ENCODE peak calls at places on chromosomes 6 and 20, in five cellular contexts. E, Z, I, A and F are unnamed samples.

GRCh38 chr20:23060629-23061028 is 11.2 kb upstream of the THBD start:
- DNase-seq in A (no peak), E (no peak), I (no peak), Z (no peak), F (no peak)

GRCh38 chr20:58526411-58526810 is 11.2 kb upstream of the APCDD1L start:
- DNase-seq in I (no peak), A (no peak), Z (no peak), E (no peak), F (no peak)

GRCh38 chr6:132768051-132768517 is 10.4 kb upstream of the VNN2 start:
- DNase-seq in E (no peak), A (no peak), Z (no peak), I (no peak), F (no peak)

GRCh38 chr6:169190144-169190584 is 63.5 kb downstream of the THBS2 start:
- DNase-seq in Z (peak; percentile 90), E (no peak), I (peak; percentile 89), A (no peak), F (no peak)

GRCh38 chr6:157224957-157225574 is 98.3 kb downstream of the TMEM242 start:
- DNase-seq in Z (no peak), A (no peak), I (no peak), E (no peak), F (no peak)

GRCh38 chr6:41530476-41530875 is 15.7 kb upstream of the FOXP4 start:
- DNase-seq in A (no peak), E (no peak), I (no peak), Z (no peak), F (no peak)

GRCh38 chr6:100342830-100343229 is 121.9 kb downstream of the SIM1 start:
- DNase-seq in E (no peak), Z (no peak), I (no peak), A (no peak), F (no peak)

GRCh38 chr6:90168693-90169131 is 127.9 kb downstream of the BACH2 start:
- DNase-seq in Z (no peak), A (no peak), I (no peak), E (peak; percentile 9), F (no peak)

GRCh38 chr20:51470907-51471411 is 71.6 kb downstream of the NFATC2 start:
- DNase-seq in E (no peak), Z (no peak), I (no peak), A (no peak), F (peak; percentile 5)

GRCh38 chr6:122839477-122839876 is 50.4 kb downstream of the SMPDL3A start:
- DNase-seq in I (peak; percentile 44), Z (no peak), E (peak; percentile 23), A (no peak), F (peak; percentile 13)

GRCh38 chr20:32007787-32008616 is 2.2 kb upstream of the CCM2L start:
- DNase-seq in Z (no peak), I (peak; percentile 22), A (no peak), E (no peak), F (no peak)

GRCh38 chr20:3115190-3116107 is 30.9 kb upstream of the AVP start:
- DNase-seq in I (peak; percentile 27), Z (no peak), E (peak; percentile 30), A (no peak), F (no peak)

GRCh38 chr6:37141291-37142046 is 28.5 kb upstream of the PIM1 start:
- DNase-seq in E (peak; percentile 75), Z (peak; percentile 72), I (peak; percentile 60), A (no peak), F (no peak)

GRCh38 chr6:17423018-17423417 is 29.6 kb downstream of the CAP2 start:
- DNase-seq in E (no peak), Z (no peak), I (no peak), A (no peak), F (no peak)

GRCh38 chr6:4489538-4489937 is 286.7 kb upstream of the CDYL start:
- DNase-seq in A (no peak), I (no peak), E (no peak), Z (no peak), F (no peak)